ENCODE peak calls at places on chromosomes 7 and 10, in five cellular contexts. One of them, this sample, is unnamed.

GRCh38 chr7:3149961-3150516 is 106.4 kb upstream of the CARD11 start:
- DNase-seq in epithelial cell of esophagus: peak
- DNase-seq in left ventricle myocardium inferior: no peak
- DNase-seq in cardiac muscle cell: no peak
- DNase-seq in AG04450: no peak
- DNase-seq in this sample: no peak

GRCh38 chr7:88357794-88358533 is 51.3 kb upstream of the STEAP4 start:
- DNase-seq in cardiac muscle cell: no peak
- DNase-seq in AG04450: no peak
- DNase-seq in left ventricle myocardium inferior: no peak
- DNase-seq in epithelial cell of esophagus: peak
- DNase-seq in this sample: no peak

GRCh38 chr7:30740417-30741181 is 11.3 kb upstream of the INMT start:
- DNase-seq in left ventricle myocardium inferior: peak
- DNase-seq in AG04450: peak
- DNase-seq in cardiac muscle cell: peak
- DNase-seq in epithelial cell of esophagus: peak
- DNase-seq in this sample: peak

GRCh38 chr10:122780391-122780790 is 65.3 kb downstream of the CUZD1 start:
- DNase-seq in left ventricle myocardium inferior: no peak
- DNase-seq in cardiac muscle cell: no peak
- DNase-seq in epithelial cell of esophagus: peak
- DNase-seq in AG04450: no peak
- DNase-seq in this sample: no peak

GRCh38 chr10:110527731-110528171 is 30.0 kb downstream of the DUSP5 start:
- DNase-seq in epithelial cell of esophagus: no peak
- DNase-seq in cardiac muscle cell: no peak
- DNase-seq in AG04450: no peak
- DNase-seq in left ventricle myocardium inferior: no peak
- DNase-seq in this sample: no peak

GRCh38 chr7:336810-337566 is 47.0 kb downstream of the FOXL3 start:
- DNase-seq in cardiac muscle cell: no peak
- DNase-seq in left ventricle myocardium inferior: no peak
- DNase-seq in epithelial cell of esophagus: no peak
- DNase-seq in AG04450: no peak
- DNase-seq in this sample: no peak

GRCh38 chr10:6590100-6590499 is 10.0 kb upstream of the PRKCQ start:
- DNase-seq in AG04450: no peak
- DNase-seq in left ventricle myocardium inferior: no peak
- DNase-seq in cardiac muscle cell: no peak
- DNase-seq in epithelial cell of esophagus: no peak
- DNase-seq in this sample: no peak

GRCh38 chr7:1019789-1020610 is 24.3 kb upstream of the GPR146 start:
- DNase-seq in left ventricle myocardium inferior: no peak
- DNase-seq in AG04450: no peak
- DNase-seq in epithelial cell of esophagus: no peak
- DNase-seq in cardiac muscle cell: no peak
- DNase-seq in this sample: peak

GRCh38 chr10:78335691-78336401 is 302.2 kb downstream of the RPS24 start:
- DNase-seq in AG04450: peak
- DNase-seq in left ventricle myocardium inferior: peak
- DNase-seq in epithelial cell of esophagus: no peak
- DNase-seq in cardiac muscle cell: no peak
- DNase-seq in this sample: no peak

GRCh38 chr7:98200364-98200763 is 10.9 kb upstream of the BHLHA15 start:
- DNase-seq in epithelial cell of esophagus: no peak
- DNase-seq in cardiac muscle cell: no peak
- DNase-seq in left ventricle myocardium inferior: no peak
- DNase-seq in AG04450: no peak
- DNase-seq in this sample: no peak

GRCh38 chr7:30562498-30562897 is 32.2 kb upstream of the GARS1 start:
- DNase-seq in left ventricle myocardium inferior: no peak
- DNase-seq in epithelial cell of esophagus: no peak
- DNase-seq in AG04450: peak
- DNase-seq in cardiac muscle cell: no peak
- DNase-seq in this sample: no peak

GRCh38 chr7:54477083-54477482 is 65.1 kb upstream of the VSTM2A start:
- DNase-seq in cardiac muscle cell: no peak
- DNase-seq in epithelial cell of esophagus: no peak
- DNase-seq in AG04450: no peak
- DNase-seq in left ventricle myocardium inferior: no peak
- DNase-seq in this sample: no peak

GRCh38 chr10:79445217-79445707 is at the start of gene ZCCHC24:
- DNase-seq in left ventricle myocardium inferior: peak
- DNase-seq in AG04450: no peak
- DNase-seq in cardiac muscle cell: no peak
- DNase-seq in epithelial cell of esophagus: peak
- DNase-seq in this sample: no peak

GRCh38 chr7:127251458-127252379 is 1.0 kb downstream of the GRM8 start:
- DNase-seq in AG04450: no peak
- DNase-seq in left ventricle myocardium inferior: no peak
- DNase-seq in cardiac muscle cell: peak
- DNase-seq in epithelial cell of esophagus: no peak
- DNase-seq in this sample: peak

GRCh38 chr10:94088926-94089381 is 95.2 kb downstream of the PLCE1 start:
- DNase-seq in epithelial cell of esophagus: peak
- DNase-seq in left ventricle myocardium inferior: no peak
- DNase-seq in cardiac muscle cell: no peak
- DNase-seq in AG04450: peak
- DNase-seq in this sample: no peak

GRCh38 chr10:132341781-132342180 is 9.8 kb downstream of the LRRC27 start:
- DNase-seq in cardiac muscle cell: no peak
- DNase-seq in epithelial cell of esophagus: no peak
- DNase-seq in left ventricle myocardium inferior: no peak
- DNase-seq in AG04450: no peak
- DNase-seq in this sample: no peak

GRCh38 chr10:69375307-69376151 is 41.2 kb downstream of the TACR2 start:
- DNase-seq in cardiac muscle cell: peak
- DNase-seq in epithelial cell of esophagus: peak
- DNase-seq in AG04450: no peak
- DNase-seq in left ventricle myocardium inferior: no peak
- DNase-seq in this sample: no peak

GRCh38 chr7:31029674-31030073 is 22.4 kb upstream of the ADCYAP1R1 start:
- DNase-seq in left ventricle myocardium inferior: no peak
- DNase-seq in epithelial cell of esophagus: no peak
- DNase-seq in cardiac muscle cell: no peak
- DNase-seq in AG04450: no peak
- DNase-seq in this sample: no peak

GRCh38 chr7:8133955-8134733 is 127.8 kb downstream of the ICA1 start:
- DNase-seq in epithelial cell of esophagus: peak
- DNase-seq in cardiac muscle cell: no peak
- DNase-seq in left ventricle myocardium inferior: no peak
- DNase-seq in AG04450: no peak
- DNase-seq in this sample: no peak

GRCh38 chr10:5484205-5484604 is 15.2 kb downstream of the CALML5 start:
- DNase-seq in cardiac muscle cell: no peak
- DNase-seq in left ventricle myocardium inferior: no peak
- DNase-seq in epithelial cell of esophagus: peak
- DNase-seq in AG04450: no peak
- DNase-seq in this sample: no peak

GRCh38 chr10:14971867-14972448 is 12.8 kb downstream of the MEIG1 start:
- DNase-seq in left ventricle myocardium inferior: no peak
- DNase-seq in cardiac muscle cell: peak
- DNase-seq in epithelial cell of esophagus: peak
- DNase-seq in AG04450: no peak
- DNase-seq in this sample: no peak

GRCh38 chr7:37732880-37733279 is 49.3 kb downstream of the GPR141 start:
- DNase-seq in left ventricle myocardium inferior: no peak
- DNase-seq in epithelial cell of esophagus: peak
- DNase-seq in cardiac muscle cell: no peak
- DNase-seq in AG04450: no peak
- DNase-seq in this sample: no peak

GRCh38 chr7:106598663-106599342 is 62.2 kb downstream of the CCDC71L start:
- DNase-seq in AG04450: peak
- DNase-seq in cardiac muscle cell: peak
- DNase-seq in left ventricle myocardium inferior: peak
- DNase-seq in epithelial cell of esophagus: peak
- DNase-seq in this sample: no peak

GRCh38 chr7:19519443-19519977 is 189.3 kb downstream of the POLR1F start:
- DNase-seq in AG04450: no peak
- DNase-seq in left ventricle myocardium inferior: peak
- DNase-seq in epithelial cell of esophagus: peak
- DNase-seq in cardiac muscle cell: peak
- DNase-seq in this sample: no peak

GRCh38 chr7:35754741-35755140 is 46.1 kb upstream of the SEPTIN7 start:
- DNase-seq in AG04450: no peak
- DNase-seq in left ventricle myocardium inferior: no peak
- DNase-seq in epithelial cell of esophagus: no peak
- DNase-seq in cardiac muscle cell: no peak
- DNase-seq in this sample: no peak

GRCh38 chr10:43863859-43864591 is 215.3 kb upstream of the ZNF32 start:
- DNase-seq in cardiac muscle cell: no peak
- DNase-seq in epithelial cell of esophagus: no peak
- DNase-seq in AG04450: peak
- DNase-seq in left ventricle myocardium inferior: peak
- DNase-seq in this sample: no peak

GRCh38 chr10:29517352-29517923 is 117.3 kb downstream of the SVIL start:
- DNase-seq in AG04450: no peak
- DNase-seq in epithelial cell of esophagus: peak
- DNase-seq in left ventricle myocardium inferior: no peak
- DNase-seq in cardiac muscle cell: peak
- DNase-seq in this sample: no peak
- TF ChIP-seq CTCF in AG04450: peak
- TF ChIP-seq CTCF in epithelial cell of esophagus: peak
- TF ChIP-seq CTCF in left ventricle myocardium inferior: peak
- TF ChIP-seq CTCF in cardiac muscle cell: peak
- TF ChIP-seq CTCF in this sample: peak

DNA sequence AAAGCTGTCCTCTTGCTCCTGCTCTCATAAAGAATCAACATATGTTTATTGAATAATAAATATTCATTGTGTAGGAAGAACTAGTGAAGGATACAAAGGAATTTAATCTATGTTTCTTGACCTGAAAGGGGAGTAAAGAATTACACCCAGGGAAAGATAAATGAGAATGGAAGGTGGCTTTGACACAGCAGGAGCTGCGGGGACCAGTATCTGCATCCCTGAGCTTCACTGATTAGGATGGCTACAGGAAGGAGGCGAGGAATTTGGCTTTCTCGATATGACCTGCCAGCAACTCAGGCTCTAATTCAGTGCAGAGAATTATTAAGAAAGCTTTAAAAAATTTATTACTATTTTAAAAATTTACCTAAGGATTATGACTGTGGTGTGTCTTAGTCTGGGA is 194.6 kb downstream of the SEC23IP start:
- DNase-seq in left ventricle myocardium inferior: no peak
- DNase-seq in cardiac muscle cell: no peak
- DNase-seq in AG04450: no peak
- DNase-seq in epithelial cell of esophagus: no peak
- DNase-seq in this sample: no peak
- TF ChIP-seq CTCF in left ventricle myocardium inferior: no peak
- TF ChIP-seq CTCF in cardiac muscle cell: no peak
- TF ChIP-seq CTCF in AG04450: no peak
- TF ChIP-seq CTCF in epithelial cell of esophagus: no peak
- TF ChIP-seq CTCF in this sample: no peak

GRCh38 chr7:46229409-46229808 is 308.3 kb upstream of the IGFBP3 start:
- DNase-seq in epithelial cell of esophagus: peak
- DNase-seq in AG04450: peak
- DNase-seq in cardiac muscle cell: no peak
- DNase-seq in left ventricle myocardium inferior: no peak
- DNase-seq in this sample: no peak
- TF ChIP-seq CTCF in epithelial cell of esophagus: no peak
- TF ChIP-seq CTCF in AG04450: no peak
- TF ChIP-seq CTCF in cardiac muscle cell: no peak
- TF ChIP-seq CTCF in left ventricle myocardium inferior: no peak
- TF ChIP-seq CTCF in this sample: no peak

DNA sequence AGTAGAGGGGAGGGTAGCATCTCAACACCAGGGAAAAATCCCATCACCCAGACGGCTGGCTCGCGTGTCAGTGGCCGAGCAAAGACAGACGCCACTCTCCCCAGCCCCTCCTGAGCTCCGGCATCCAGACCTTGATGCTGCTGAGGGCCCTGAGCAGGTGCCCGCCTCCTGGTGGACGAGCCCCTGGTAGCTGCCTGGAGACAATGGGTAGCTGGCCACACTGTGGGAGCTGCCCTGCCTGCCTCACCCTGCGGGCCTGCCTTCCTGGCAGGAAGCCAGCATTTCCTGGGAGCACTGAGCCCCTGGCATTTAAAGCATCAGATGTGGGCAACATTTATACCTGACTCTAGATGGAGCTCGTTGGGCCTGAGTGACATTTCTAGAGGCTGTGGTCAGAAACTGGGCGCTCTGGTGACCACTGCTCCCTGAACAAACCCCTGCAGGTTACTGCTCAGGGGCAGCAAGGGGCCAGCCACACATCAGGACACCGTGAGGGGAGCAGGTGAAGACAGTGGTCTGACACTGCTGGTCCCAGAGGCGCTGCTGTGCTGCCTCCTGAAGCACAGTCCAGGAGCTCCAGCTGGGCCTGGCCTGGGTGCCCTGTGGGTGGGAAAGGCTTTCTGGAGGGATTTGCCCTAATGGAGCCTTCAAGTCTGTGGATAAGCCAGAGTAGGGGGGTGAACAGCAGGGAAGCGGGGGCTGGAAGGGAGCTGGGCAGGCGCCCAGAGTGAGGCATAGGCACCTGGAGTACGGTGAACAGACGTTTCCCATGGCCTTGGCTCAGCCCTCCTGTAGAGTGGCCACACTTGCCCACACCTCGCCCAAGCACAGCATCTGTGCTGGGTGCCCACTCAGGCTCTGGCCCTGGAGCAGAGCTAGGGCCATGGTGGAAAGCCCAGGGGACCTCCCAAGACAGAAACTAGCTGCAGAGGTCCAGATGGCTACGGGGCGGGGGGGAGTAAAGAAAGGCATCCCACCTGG is 138.7 kb downstream of the MAPK8 start:
- DNase-seq in left ventricle myocardium inferior: no peak
- DNase-seq in cardiac muscle cell: peak
- DNase-seq in AG04450: no peak
- DNase-seq in epithelial cell of esophagus: peak
- DNase-seq in this sample: no peak
- TF ChIP-seq CTCF in left ventricle myocardium inferior: no peak
- TF ChIP-seq CTCF in cardiac muscle cell: no peak
- TF ChIP-seq CTCF in AG04450: no peak
- TF ChIP-seq CTCF in epithelial cell of esophagus: no peak
- TF ChIP-seq CTCF in this sample: no peak

This sample was measured in mesothelial cell of epicardium.